ENCODE peak calls at places on chromosomes 5 and 9, in eight cellular contexts. V, P, E, Y, U, M, Q and G are unnamed samples.

GRCh38 chr9:19162956-19163355 is 35.7 kb upstream of the PLIN2 start:
- DNase-seq in Y (no peak), E (no peak), Q (no peak), P (no peak), V (no peak), U (no peak), M (no peak), G (no peak)

GRCh38 chr9:134063876-134064450 is 3.9 kb downstream of the BRD3 start:
- DNase-seq in Q (no peak), M (no peak), E (no peak), P (no peak), Y (no peak), V (no peak), U (no peak), G (no peak)

GRCh38 chr9:115517335-115518075 is 399.5 kb upstream of the TNC start:
- DNase-seq in Y (peak), V (no peak), Q (no peak), U (no peak), P (no peak), M (no peak), E (no peak), G (no peak)

GRCh38 chr5:130471-131175 is 38.7 kb downstream of the PLEKHG4B start:
- DNase-seq in Q (no peak), V (no peak), Y (peak), E (no peak), U (no peak), P (no peak), M (no peak), G (no peak)

GRCh38 chr5:151014680-151015343 is 5.6 kb upstream of the GPX3 start:
- DNase-seq in Q (no peak), P (no peak), E (no peak), U (no peak), Y (no peak), V (no peak), M (no peak), G (no peak)

GRCh38 chr5:170303564-170303963 is 6.0 kb upstream of the LCP2 start:
- DNase-seq in U (no peak), V (no peak), E (no peak), Q (no peak), P (no peak), M (no peak), Y (no peak), G (no peak)

GRCh38 chr5:132342291-132343180 is 27.0 kb upstream of the SLC22A5 start:
- DNase-seq in M (no peak), Q (no peak), E (peak), P (no peak), U (no peak), V (no peak), Y (no peak), G (no peak)

GRCh38 chr5:79241535-79241979 is 5.6 kb downstream of the JMY start:
- DNase-seq in U (no peak), E (no peak), V (no peak), Y (peak), M (no peak), Q (no peak), P (no peak), G (no peak)

GRCh38 chr5:66074891-66075290 is 69.2 kb upstream of the SREK1 start:
- DNase-seq in P (no peak), U (no peak), E (no peak), M (no peak), Q (no peak), Y (no peak), V (no peak), G (no peak)

GRCh38 chr9:127450170-127450830 is 906 bp downstream of the RPL12 start:
- DNase-seq in M (no peak), P (peak), E (no peak), V (no peak), Y (peak), U (no peak), Q (no peak), G (peak)

GRCh38 chr5:178094345-178094744 is 19.0 kb upstream of the N4BP3 start:
- DNase-seq in V (no peak), P (no peak), Y (no peak), E (no peak), M (no peak), Q (no peak), U (no peak), G (no peak)

GRCh38 chr5:115472601-115473000 is 72.0 kb downstream of the FEM1C start:
- DNase-seq in U (no peak), V (no peak), E (peak), P (no peak), Y (no peak), M (no peak), Q (no peak), G (no peak)

GRCh38 chr5:138945421-138946240 is 70.5 kb upstream of the LRRTM2 start:
- DNase-seq in P (no peak), U (no peak), Q (no peak), E (no peak), V (no peak), M (no peak), Y (no peak), G (no peak)

GRCh38 chr9:136529516-136530471 is 16.1 kb downstream of the NOTCH1 start:
- DNase-seq in V (no peak), U (no peak), M (no peak), Y (no peak), Q (no peak), P (no peak), E (no peak), G (peak)

GRCh38 chr5:9903806-9904205 is 273.7 kb upstream of the TAS2R1 start:
- DNase-seq in Q (no peak), E (no peak), V (no peak), M (no peak), P (no peak), U (no peak), Y (peak), G (no peak)

GRCh38 chr5:166581827-166582226 is 1709.6 kb upstream of the WWC1 start:
- DNase-seq in P (no peak), U (no peak), Q (no peak), V (no peak), M (no peak), Y (peak), E (no peak), G (no peak)

GRCh38 chr9:93161801-93162635 is 21.9 kb upstream of the WNK2 start:
- DNase-seq in P (no peak), U (no peak), E (no peak), V (no peak), Y (no peak), Q (no peak), M (no peak), G (no peak)

GRCh38 chr5:179901462-179901861 is 6.2 kb downstream of the TBC1D9B start:
- DNase-seq in M (no peak), E (no peak), U (no peak), P (no peak), Y (no peak), V (no peak), Q (no peak), G (no peak)